ENCODE peak calls at places on chromosome 13, in five cellular contexts. E is esophagus squamous epithelium, X is tibial artery, C is adipocyte, F is esophagus muscularis mucosa. Y is an unnamed sample. For H3K4me1 and H3K9me3, the result is how much of the 10 kb centered on the place peaks cover.

GRCh38 chr13:32381539-32381938 is 46.4 kb downstream of the N4BP2L1 start:
- DNase-seq in C (peak), X (no peak), F (no peak), E (no peak), Y (no peak)

GRCh38 chr13:80441968-80442367 is 101.0 kb upstream of the SPRY2 start:
- DNase-seq in C (no peak), X (no peak), F (no peak), E (no peak), Y (no peak)

GRCh38 chr13:25224151-25224550 is 52.1 kb upstream of the AMER2 start:
- DNase-seq in C (no peak), E (no peak), F (peak), X (no peak), Y (no peak)

GRCh38 chr13:33388254-33388998 is 102.9 kb upstream of the STARD13 start:
- DNase-seq in X (no peak), C (peak), E (no peak), F (no peak), Y (no peak)

GRCh38 chr13:112877066-112877465 is 91.9 kb upstream of the MCF2L start:
- DNase-seq in C (no peak), X (no peak), F (no peak), E (no peak), Y (peak)

GRCh38 chr13:28339419-28339818 is 155.5 kb downstream of the FLT1 start:
- DNase-seq in X (no peak), C (peak), F (no peak), E (no peak), Y (no peak)

GRCh38 chr13:40776681-40777165 is 5.7 kb upstream of the MRPS31 start:
- DNase-seq in C (peak), F (no peak), E (peak), X (no peak), Y (no peak)

GRCh38 chr13:31878495-31878894 is 139.2 kb downstream of the RXFP2 start:
- DNase-seq in C (no peak), E (no peak), X (no peak), F (no peak), Y (no peak)

GRCh38 chr13:28819748-28820098 is 416 bp upstream of the MTUS2 start:
- DNase-seq in C (peak), E (no peak), X (no peak), F (no peak), Y (peak)

GRCh38 chr13:42007844-42008243 is 40.6 kb upstream of the DGKH start:
- DNase-seq in C (peak), E (no peak), X (no peak), F (no peak), Y (no peak)

GRCh38 chr13:31119966-31120733 is 41.6 kb downstream of the HSPH1 start:
- DNase-seq in C (peak), E (no peak), F (peak), X (no peak), Y (no peak)

GRCh38 chr13:73874460-73874859 is 259.7 kb downstream of the KLF12 start:
- DNase-seq in F (no peak), X (no peak), C (no peak), E (no peak), Y (no peak)

GRCh38 chr13:21812192-21812626 is 141.3 kb downstream of the FGF9 start:
- DNase-seq in F (no peak), X (no peak), C (no peak), E (no peak), Y (no peak)

GRCh38 chr13:60540276-60540675 is 143.3 kb downstream of the TDRD3 start:
- DNase-seq in F (no peak), E (no peak), X (no peak), C (no peak), Y (no peak)

GRCh38 chr13:97235549-97236206 is 13.5 kb downstream of the MBNL2 start:
- DNase-seq in X (no peak), C (no peak), E (no peak), F (no peak), Y (no peak)

GRCh38 chr13:33642374-33643065 is 175.4 kb upstream of the RFC3 start:
- DNase-seq in E (no peak), X (no peak), C (peak), F (no peak), Y (no peak)

GRCh38 chr13:64529874-64530485 is 2700.2 kb downstream of the PCDH9 start:
- DNase-seq in F (no peak), E (no peak), X (no peak), C (peak), Y (no peak)

GRCh38 chr13:52411629-52412028 is 5.7 kb upstream of the THSD1 start:
- DNase-seq in F (no peak), X (no peak), C (peak), E (no peak), Y (no peak)

GRCh38 chr13:50801087-50801931 is 42.2 kb downstream of the DLEU7 start:
- DNase-seq in E (no peak), C (peak), X (no peak), F (no peak), Y (no peak)

GRCh38 chr13:59024434-59024833 is 1139.3 kb downstream of the DIAPH3 start:
- DNase-seq in X (no peak), E (no peak), C (no peak), F (no peak), Y (no peak)

GRCh38 chr13:112859128-112859816 is 109.7 kb upstream of the MCF2L start:
- DNase-seq in E (no peak), X (no peak), F (no peak), C (no peak), Y (no peak)

GRCh38 chr13:113116206-113116800 is 6.3 kb upstream of the F10 start:
- DNase-seq in C (no peak), X (peak), F (no peak), E (no peak), Y (no peak)

GRCh38 chr13:102869948-102870676 is 24.3 kb downstream of the ERCC5 start:
- DNase-seq in E (no peak), C (no peak), X (no peak), F (no peak), Y (no peak)

GRCh38 chr13:62290542-62290941 is 874.9 kb upstream of the PCDH20 start:
- DNase-seq in F (no peak), C (no peak), E (no peak), X (no peak), Y (no peak)

GRCh38 chr13:48950507-48950886 is 25.2 kb upstream of the FNDC3A start:
- DNase-seq in E (no peak), F (no peak), C (peak), X (no peak), Y (no peak)

GRCh38 chr13:76745246-76746200 is 140.7 kb downstream of the KCTD12 start:
- DNase-seq in C (no peak), X (no peak), F (no peak), E (no peak), Y (no peak)

GRCh38 chr13:28138756-28139470 is 568 bp downstream of the PAN3 start:
- DNase-seq in F (peak), X (peak), E (peak), C (peak), Y (peak)

GRCh38 chr13:91643394-91643793 is 245.0 kb downstream of the GPC5 start:
- DNase-seq in X (no peak), C (no peak), E (no peak), F (no peak), Y (no peak)
- H3K4me1 ChIP-seq in X (under half), C (under half), E (under half), F (under half), Y (under half)

GRCh38 chr13:96091932-96092253 is 2.0 kb downstream of the HS6ST3 start:
- DNase-seq in X (no peak), C (no peak), E (no peak), F (no peak), Y (no peak)
- H3K4me3 ChIP-seq in X (peak), C (no peak), E (peak), F (peak), Y (no peak)

GRCh38 chr13:111564657-111565056 is 244.2 kb downstream of the TEX29 start:
- DNase-seq in F (no peak), C (no peak), X (no peak), E (no peak), Y (no peak)
- H3K9me3 ChIP-seq in F (under half), C (under half), X (under half), E (under half), Y (under half)

GRCh38 chr13:99220199-99220931 is 19.7 kb downstream of the UBAC2 start:
- DNase-seq in F (no peak), X (no peak), C (no peak), E (no peak), Y (no peak)

GRCh38 chr13:99217461-99218101 is 16.9 kb downstream of the UBAC2 start:
- DNase-seq in C (no peak), E (no peak), F (peak), X (no peak), Y (no peak)

GRCh38 chr13:99218126-99218525 is 17.5 kb downstream of the UBAC2 start:
- DNase-seq in E (no peak), X (no peak), F (no peak), C (no peak), Y (no peak)

GRCh38 chr13:99218969-99219368 is 18.3 kb downstream of the UBAC2 start:
- DNase-seq in F (peak), E (no peak), C (no peak), X (no peak), Y (no peak)

DNA sequence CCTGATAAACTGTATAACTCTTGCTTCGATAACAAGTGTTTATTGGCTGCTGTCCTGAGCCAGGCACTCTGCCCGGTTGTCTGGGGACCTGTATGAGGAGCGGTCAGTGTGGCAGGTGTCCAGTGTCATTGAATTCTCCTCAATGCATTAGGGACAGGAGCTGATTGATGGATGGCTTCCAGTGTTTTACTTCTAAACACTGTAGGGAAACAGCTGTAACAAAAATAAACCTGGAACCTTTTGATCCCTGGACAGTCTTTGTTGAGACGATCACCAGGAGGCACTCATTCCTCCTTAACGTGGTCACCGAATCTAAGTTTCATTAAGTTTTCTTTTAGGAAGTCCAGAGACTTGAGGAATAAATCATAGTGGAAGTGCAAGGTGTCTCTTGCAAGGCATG is 17.9 kb downstream of the UBAC2 start:
- DNase-seq in F (peak), X (no peak), C (no peak), E (no peak), Y (no peak)
- H3K4me1 ChIP-seq in F (half or more), X (under half), C (under half), E (under half), Y (under half)

GRCh38 chr13:29924951-29925350 is 74.5 kb upstream of the UBL3 start:
- DNase-seq in F (no peak), X (no peak), C (no peak), E (no peak), Y (no peak)
- H3K4me3 ChIP-seq in F (no peak), X (no peak), C (peak), E (no peak), Y (no peak)

DNA sequence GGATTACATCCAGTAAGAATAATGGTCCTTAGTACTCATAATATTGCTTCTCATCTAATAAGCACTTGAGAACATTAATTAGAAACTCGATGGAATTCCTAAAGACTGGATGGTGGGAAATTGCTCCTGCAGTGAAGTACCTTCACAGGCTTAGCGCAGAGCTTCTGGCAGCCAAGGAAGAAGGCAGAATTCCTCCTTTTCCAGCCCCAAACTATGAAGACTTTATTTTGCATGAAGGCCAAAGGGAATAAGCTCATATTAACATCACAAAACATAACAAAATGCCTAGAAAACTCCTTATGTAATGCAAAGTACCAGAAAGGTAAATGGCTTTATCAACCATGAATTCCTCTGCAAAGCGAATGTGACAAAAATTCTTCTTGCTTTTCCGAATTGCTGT is 336.1 kb downstream of the DNAJC15 start:
- DNase-seq in X (no peak), F (no peak), E (no peak), C (no peak), Y (no peak)
- H3K9me3 ChIP-seq in X (under half), F (under half), E (under half), C (under half), Y (under half)

DNA sequence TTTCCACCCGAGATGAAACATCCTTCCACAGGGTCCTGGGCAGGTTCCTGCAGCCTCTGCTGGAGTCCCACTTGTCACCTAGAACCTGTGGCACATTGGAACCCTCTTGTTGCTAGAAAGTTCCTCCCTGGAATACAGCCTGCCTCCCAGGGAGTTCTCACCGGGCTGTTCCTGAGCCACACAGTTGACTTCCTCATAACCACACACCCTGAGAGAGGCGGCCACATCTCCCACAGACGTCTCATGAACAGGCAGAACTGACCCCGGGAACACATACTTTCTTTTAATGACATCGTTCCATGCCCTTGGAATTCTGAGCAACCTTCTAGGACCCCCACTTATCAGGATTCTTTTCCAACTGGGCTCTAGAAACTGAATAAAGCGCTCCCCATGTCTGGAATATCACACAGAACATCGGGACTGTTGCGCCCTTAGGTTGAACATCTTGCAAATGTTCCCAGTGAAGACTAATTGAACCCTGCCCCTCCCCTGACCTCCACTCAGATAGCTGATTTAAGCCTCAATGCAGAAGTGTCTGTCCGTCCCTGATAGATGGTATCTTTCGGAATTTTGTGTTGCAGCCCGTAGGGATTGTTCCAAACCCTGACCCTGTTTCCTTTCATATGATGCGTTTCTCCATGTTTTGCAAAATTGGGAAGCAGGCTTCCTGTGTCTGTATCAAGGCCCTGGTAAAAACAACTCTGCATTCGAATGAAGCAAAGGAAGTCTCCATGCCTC is 91.1 kb downstream of the RAB20 start:
- DNase-seq in C (no peak), X (no peak), E (no peak), F (no peak), Y (peak)
- H3K4me1 ChIP-seq in C (under half), X (under half), E (under half), F (under half), Y (under half)

DNA sequence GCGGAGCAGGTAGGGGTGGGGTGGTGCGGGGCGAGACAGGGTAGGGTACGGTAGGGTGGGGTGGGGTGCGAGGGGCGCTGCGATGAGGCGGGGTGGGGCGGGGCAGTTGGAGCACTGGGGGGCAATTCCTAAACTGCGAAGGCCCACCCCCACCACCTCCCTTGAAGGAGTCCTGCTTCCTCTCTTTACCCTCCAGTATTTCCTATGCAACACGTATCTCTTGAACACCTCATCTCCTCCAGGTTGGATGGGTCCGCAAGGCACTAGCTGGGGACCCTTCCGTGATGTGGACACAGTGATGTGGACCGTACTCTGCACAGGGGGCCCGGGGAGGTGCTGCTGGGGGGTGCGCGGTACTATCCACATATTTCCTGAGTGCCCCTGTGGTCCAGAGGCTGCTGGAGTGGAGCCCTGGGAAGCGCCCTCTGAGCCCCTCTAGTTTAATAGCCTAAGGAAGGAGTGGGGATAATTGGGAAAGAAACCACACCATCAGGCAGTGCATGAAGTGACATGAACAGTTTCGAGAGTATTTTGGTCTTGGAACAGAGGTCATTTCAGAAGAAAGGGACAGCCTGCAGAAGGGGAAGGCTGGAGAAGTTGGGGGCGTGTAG is 1.1 kb downstream of the IL17D start:
- DNase-seq in E (no peak), C (no peak), X (no peak), F (no peak), Y (no peak)
- H3K4me3 ChIP-seq in E (peak), C (no peak), X (peak), F (peak), Y (peak)

DNA sequence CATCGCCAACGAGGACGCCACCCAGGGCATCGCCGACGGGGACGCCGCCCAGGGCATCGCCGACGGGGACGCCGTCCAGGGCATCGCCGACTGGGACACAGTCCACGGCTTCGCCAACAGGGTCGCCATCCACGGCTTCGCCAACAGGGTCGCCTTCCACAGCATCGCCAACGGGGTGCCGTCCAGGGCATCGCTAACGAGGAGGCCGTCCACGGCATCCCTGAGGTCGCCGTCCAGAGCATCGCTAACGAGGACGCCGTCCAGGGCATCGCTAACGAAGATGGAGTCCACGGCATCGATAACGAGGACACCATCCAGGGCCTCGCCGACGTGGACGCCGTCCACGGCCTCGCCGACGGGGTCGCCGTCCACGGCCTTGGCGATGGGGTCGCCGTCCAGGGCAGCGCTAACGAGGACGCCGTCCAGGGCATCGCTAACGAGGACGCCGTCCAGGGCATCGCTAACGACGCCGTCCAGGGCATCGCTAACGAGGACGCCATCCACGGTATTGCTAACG is 947.8 kb downstream of the TUBA3C start:
- DNase-seq in F (no peak), X (no peak), C (no peak), E (no peak), Y (no peak)
- H3K9me3 ChIP-seq in F (under half), X (under half), C (under half), E (under half), Y (under half)

Y was measured in lower lobe of right lung.